ENCODE peak calls at places on chromosomes 4 and X, in five cellular contexts. Q, S, H, K and D are unnamed samples.
A peak's percentile ranks its signal among the peaks of the same experiment; 100 is the strongest.

GRCh38 chr4:133592106-133592505 is 443.0 kb downstream of the PCDH10 start:
- DNase-seq in H (no peak), K (no peak), S (no peak), Q (no peak), D (no peak)

GRCh38 chr4:150849016-150849415 is 166.1 kb downstream of the LRBA start:
- DNase-seq in K (no peak), Q (no peak), H (no peak), S (no peak), D (no peak)

GRCh38 chr4:36676139-36677050 is 395.0 kb downstream of the DTHD1 start:
- DNase-seq in K (no peak), S (no peak), Q (no peak), H (no peak), D (no peak)

GRCh38 chr4:21102667-21103066 is 402.4 kb downstream of the PACRGL start:
- DNase-seq in S (no peak), Q (no peak), K (no peak), H (no peak), D (no peak)

GRCh38 chr4:169649545-169650226 is 29.3 kb downstream of the CLCN3 start:
- DNase-seq in Q (no peak), K (peak; percentile 38), S (no peak), H (no peak), D (no peak)

GRCh38 chr4:38099908-38100407 is 139.8 kb downstream of the PTTG2 start:
- DNase-seq in H (no peak), K (no peak), S (no peak), Q (no peak), D (no peak)

GRCh38 chrX:135596495-135596894 is 76.0 kb downstream of the INTS6L start:
- DNase-seq in K (peak; percentile 40), Q (peak; percentile 55), S (peak; percentile 60), H (no peak), D (peak; percentile 46)

GRCh38 chr4:11072426-11072825 is 356.3 kb downstream of the HS3ST1 start:
- DNase-seq in S (no peak), H (no peak), Q (no peak), K (no peak), D (no peak)

GRCh38 chr4:2699534-2699933 is 56.6 kb downstream of the TNIP2 start:
- DNase-seq in K (no peak), H (no peak), Q (no peak), S (no peak), D (no peak)

GRCh38 chr4:183920512-183920911 is 15.4 kb downstream of the STOX2 start:
- DNase-seq in H (no peak), Q (no peak), S (no peak), K (no peak), D (no peak)

GRCh38 chrX:42714981-42715688 is 62.8 kb downstream of the PPP1R2C start:
- DNase-seq in K (peak; percentile 79), S (peak; percentile 25), H (no peak), Q (peak; percentile 47), D (peak; percentile 73)

GRCh38 chr4:55291227-55291629 is 54.8 kb upstream of the SRD5A3 start:
- DNase-seq in Q (no peak), S (no peak), K (no peak), H (no peak), D (no peak)

GRCh38 chr4:142840516-142841123 is 5.5 kb downstream of the INPP4B start:
- DNase-seq in H (no peak), K (no peak), Q (no peak), S (peak; percentile 21), D (no peak)

GRCh38 chr4:149719806-149720205 is 95.8 kb downstream of the IQCM start:
- DNase-seq in Q (no peak), K (no peak), H (no peak), S (no peak), D (no peak)

GRCh38 chr4:60945641-60946040 is 254.5 kb upstream of the ADGRL3 start:
- DNase-seq in S (no peak), Q (no peak), H (no peak), K (no peak), D (no peak)

GRCh38 chr4:152992027-152992426 is 55.9 kb downstream of the FHDC1 start:
- DNase-seq in K (peak; percentile 66), Q (no peak), H (no peak), S (no peak), D (peak; percentile 36)
- H3K27ac ChIP-seq in K (no peak overlapping the region), Q (no peak overlapping the region), H (no peak overlapping the region), S (no peak overlapping the region), D (no peak overlapping the region)

DNA sequence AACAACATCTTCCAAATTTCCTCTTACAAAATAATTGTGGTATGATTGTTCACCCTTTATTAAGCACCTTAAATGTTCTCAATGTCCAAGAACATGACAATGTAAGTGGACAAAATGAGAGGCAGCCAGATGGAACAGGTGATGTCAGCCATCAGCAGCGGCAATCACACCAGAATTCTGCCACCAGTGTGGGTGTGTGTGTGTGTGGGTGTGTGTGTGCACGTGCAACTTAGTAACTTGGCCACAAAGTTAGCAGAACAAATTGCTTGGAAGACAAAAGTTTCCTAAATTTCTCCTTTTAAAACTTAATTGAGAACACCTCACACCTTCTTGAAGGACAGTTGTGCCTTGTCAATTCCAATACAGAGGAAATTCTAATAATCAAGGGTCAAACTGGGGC is 18.7 kb downstream of the LNX1 start:
- DNase-seq in H (no peak), K (no peak), S (no peak), Q (no peak), D (no peak)
- TF ChIP-seq EP300 in H (no peak), K (no peak), S (no peak), Q (no peak), D (no peak)

GRCh38 chr4:10002278-10002677 is 19.0 kb downstream of the SLC2A9 start:
- DNase-seq in Q (no peak), K (peak; percentile 54), S (no peak), H (no peak), D (no peak)
- H3K4me1 ChIP-seq in Q (no peaks in the 10 kb centered on the region), K (peaks cover 19% of the 10 kb centered on the region), S (peaks cover 14% of the 10 kb centered on the region), H (peaks cover 34% of the 10 kb centered on the region), D (peaks cover 30% of the 10 kb centered on the region)

DNA sequence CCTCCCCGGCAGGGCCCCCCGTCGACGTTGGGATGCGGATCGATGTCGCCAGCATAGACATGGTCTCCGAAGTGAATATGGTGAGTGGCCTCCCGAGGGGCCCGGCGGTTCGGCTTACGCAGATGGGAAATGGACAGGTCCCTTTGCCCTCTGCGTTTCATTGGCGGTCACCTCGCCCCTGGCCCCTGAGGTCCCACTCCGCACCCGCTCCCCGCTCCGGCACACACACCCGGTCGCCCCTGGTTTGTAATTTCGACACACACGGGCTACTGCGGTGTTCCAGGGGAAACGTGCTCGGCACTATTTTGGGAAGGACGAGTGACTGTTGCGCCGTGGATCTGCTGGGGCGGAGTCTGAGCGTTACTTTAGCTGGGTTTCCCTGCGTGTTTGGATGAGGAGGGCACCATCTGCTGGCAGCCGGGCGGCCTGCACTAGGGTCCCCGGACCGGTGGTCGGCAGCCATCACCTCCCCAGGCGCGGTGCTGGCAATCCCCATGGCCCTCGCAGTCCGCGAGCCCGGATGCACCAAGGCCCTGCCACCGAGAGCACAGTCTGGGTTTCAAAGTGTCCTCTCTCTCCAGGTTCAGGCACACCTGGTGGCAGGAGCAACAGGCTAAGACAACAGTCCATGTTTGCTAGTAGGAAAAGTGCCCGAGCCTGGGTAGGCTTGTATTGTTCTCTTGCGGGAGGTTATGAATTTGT is 1.2 kb downstream of the GABRB1 start:
- DNase-seq in S (peak; percentile 82), Q (peak; percentile 89), H (no peak), K (peak; percentile 48), D (peak; percentile 32)
- H3K27ac ChIP-seq in S (no peak overlapping the region), Q (no peak overlapping the region), H (no peak overlapping the region), K (no peak overlapping the region), D (no peak overlapping the region)